ENCODE peak calls at places on chromosomes 2 and 18, in nine cellular contexts. One of them, this sample, is unnamed.

GRCh38 chr2:127448526-127448925 is 30.3 kb downstream of the PROC start:
- DNase-seq in uterus: no peak
- DNase-seq in colonic mucosa: no peak
- DNase-seq in heart left ventricle: no peak
- DNase-seq in tibial nerve: no peak
- DNase-seq in H9: no peak
- DNase-seq in CD8-positive, alpha-beta T cell: no peak
- DNase-seq in body of pancreas: no peak
- DNase-seq in neural progenitor cell: no peak
- DNase-seq in this sample: no peak

GRCh38 chr2:86675611-86676015 is 44.5 kb upstream of the RMND5A start:
- DNase-seq in colonic mucosa: peak; percentile 31
- DNase-seq in CD8-positive, alpha-beta T cell: no peak
- DNase-seq in heart left ventricle: no peak
- DNase-seq in H9: peak; percentile 32
- DNase-seq in uterus: peak; percentile 19
- DNase-seq in tibial nerve: no peak
- DNase-seq in body of pancreas: peak; percentile 72
- DNase-seq in neural progenitor cell: no peak
- DNase-seq in this sample: no peak

GRCh38 chr2:218582085-218582484 is 13.4 kb downstream of the CNOT9 start:
- DNase-seq in heart left ventricle: no peak
- DNase-seq in H9: no peak
- DNase-seq in uterus: no peak
- DNase-seq in colonic mucosa: no peak
- DNase-seq in body of pancreas: no peak
- DNase-seq in tibial nerve: no peak
- DNase-seq in CD8-positive, alpha-beta T cell: no peak
- DNase-seq in neural progenitor cell: no peak
- DNase-seq in this sample: no peak

GRCh38 chr2:23803965-23804542 is 122.9 kb downstream of the ATAD2B start:
- DNase-seq in uterus: peak; percentile 45
- DNase-seq in body of pancreas: peak; percentile 27
- DNase-seq in tibial nerve: no peak
- DNase-seq in colonic mucosa: no peak
- DNase-seq in CD8-positive, alpha-beta T cell: no peak
- DNase-seq in H9: peak; percentile 41
- DNase-seq in neural progenitor cell: peak; percentile 37
- DNase-seq in heart left ventricle: peak; percentile 49
- DNase-seq in this sample: no peak

GRCh38 chr2:215726070-215726469 is 287.3 kb downstream of the MREG start:
- DNase-seq in colonic mucosa: no peak
- DNase-seq in CD8-positive, alpha-beta T cell: no peak
- DNase-seq in neural progenitor cell: no peak
- DNase-seq in heart left ventricle: no peak
- DNase-seq in body of pancreas: no peak
- DNase-seq in uterus: no peak
- DNase-seq in tibial nerve: no peak
- DNase-seq in H9: no peak
- DNase-seq in this sample: no peak

GRCh38 chr2:228268756-228269155 is 87.3 kb upstream of the SPHKAP start:
- DNase-seq in neural progenitor cell: no peak
- DNase-seq in H9: no peak
- DNase-seq in colonic mucosa: no peak
- DNase-seq in uterus: no peak
- DNase-seq in CD8-positive, alpha-beta T cell: no peak
- DNase-seq in tibial nerve: no peak
- DNase-seq in heart left ventricle: no peak
- DNase-seq in body of pancreas: no peak
- DNase-seq in this sample: no peak

GRCh38 chr2:56123538-56123937 is 60.3 kb upstream of the CCDC85A start:
- DNase-seq in colonic mucosa: no peak
- DNase-seq in uterus: no peak
- DNase-seq in tibial nerve: no peak
- DNase-seq in neural progenitor cell: no peak
- DNase-seq in CD8-positive, alpha-beta T cell: no peak
- DNase-seq in H9: no peak
- DNase-seq in body of pancreas: no peak
- DNase-seq in heart left ventricle: no peak
- DNase-seq in this sample: no peak

GRCh38 chr18:12420831-12421421 is 13.2 kb downstream of the PRELID3A start:
- DNase-seq in CD8-positive, alpha-beta T cell: no peak
- DNase-seq in H9: peak; percentile 73
- DNase-seq in uterus: no peak
- DNase-seq in colonic mucosa: no peak
- DNase-seq in body of pancreas: no peak
- DNase-seq in neural progenitor cell: peak; percentile 90
- DNase-seq in heart left ventricle: no peak
- DNase-seq in tibial nerve: no peak
- DNase-seq in this sample: no peak

GRCh38 chr18:6666286-6666685 is 63.2 kb upstream of the ARHGAP28 start:
- DNase-seq in neural progenitor cell: no peak
- DNase-seq in heart left ventricle: no peak
- DNase-seq in H9: no peak
- DNase-seq in CD8-positive, alpha-beta T cell: no peak
- DNase-seq in uterus: no peak
- DNase-seq in tibial nerve: no peak
- DNase-seq in colonic mucosa: no peak
- DNase-seq in body of pancreas: no peak
- DNase-seq in this sample: no peak

GRCh38 chr2:44956841-44957240 is 15.3 kb downstream of the SIX3 start:
- DNase-seq in body of pancreas: no peak
- DNase-seq in colonic mucosa: no peak
- DNase-seq in heart left ventricle: no peak
- DNase-seq in CD8-positive, alpha-beta T cell: no peak
- DNase-seq in tibial nerve: no peak
- DNase-seq in neural progenitor cell: no peak
- DNase-seq in uterus: no peak
- DNase-seq in H9: no peak
- DNase-seq in this sample: no peak

GRCh38 chr2:180753809-180754761 is 226.3 kb upstream of the UBE2E3 start:
- DNase-seq in CD8-positive, alpha-beta T cell: no peak
- DNase-seq in heart left ventricle: no peak
- DNase-seq in neural progenitor cell: no peak
- DNase-seq in H9: no peak
- DNase-seq in uterus: no peak
- DNase-seq in colonic mucosa: no peak
- DNase-seq in body of pancreas: no peak
- DNase-seq in tibial nerve: no peak
- DNase-seq in this sample: no peak

DNA sequence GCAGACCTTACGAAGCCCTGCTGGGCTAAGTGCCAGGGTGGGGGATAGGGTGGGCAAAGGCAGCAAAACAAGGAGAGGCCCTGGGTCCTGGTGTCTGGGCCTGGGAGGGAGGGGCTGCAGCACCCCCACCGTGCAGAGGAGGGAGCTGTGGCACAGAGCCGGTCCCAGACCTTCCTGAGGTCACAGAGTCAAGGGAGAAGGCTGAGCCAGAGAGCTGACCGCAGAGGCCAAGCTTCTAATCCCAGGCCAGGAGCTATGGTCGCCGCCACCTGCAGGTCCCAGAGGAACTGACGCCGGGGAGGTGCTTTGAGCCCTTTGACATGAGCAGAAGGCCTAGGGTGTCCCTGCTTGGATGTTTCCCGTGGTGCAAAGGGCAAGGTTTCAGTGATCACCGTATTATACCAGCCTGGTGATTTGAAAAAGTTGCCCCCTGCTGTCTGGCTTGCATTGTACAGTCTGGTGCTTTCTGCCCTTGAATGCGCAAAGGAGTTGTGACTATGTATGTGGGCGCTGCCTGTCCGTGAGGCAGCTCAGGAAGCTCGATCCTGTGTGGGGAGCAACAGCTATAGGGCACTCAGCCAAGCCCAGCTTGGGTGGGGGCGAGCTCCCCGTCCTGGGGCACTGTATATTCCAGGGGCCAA is 44.3 kb downstream of the EDAR start:
- DNase-seq in CD8-positive, alpha-beta T cell: no peak
- DNase-seq in colonic mucosa: no peak
- DNase-seq in H9: peak; percentile 77
- DNase-seq in neural progenitor cell: no peak
- DNase-seq in body of pancreas: no peak
- DNase-seq in heart left ventricle: no peak
- DNase-seq in tibial nerve: no peak
- DNase-seq in uterus: no peak
- DNase-seq in this sample: no peak
- H3K27ac ChIP-seq in CD8-positive, alpha-beta T cell: no peak overlapping the region
- H3K27ac ChIP-seq in colonic mucosa: no peak overlapping the region
- H3K27ac ChIP-seq in H9: no peak overlapping the region
- H3K27ac ChIP-seq in neural progenitor cell: no peak overlapping the region
- H3K27ac ChIP-seq in body of pancreas: no peak overlapping the region
- H3K27ac ChIP-seq in heart left ventricle: no peak overlapping the region
- H3K27ac ChIP-seq in tibial nerve: no peak overlapping the region
- H3K27ac ChIP-seq in uterus: no peak overlapping the region
- H3K27ac ChIP-seq in this sample: no peak overlapping the region

DNA sequence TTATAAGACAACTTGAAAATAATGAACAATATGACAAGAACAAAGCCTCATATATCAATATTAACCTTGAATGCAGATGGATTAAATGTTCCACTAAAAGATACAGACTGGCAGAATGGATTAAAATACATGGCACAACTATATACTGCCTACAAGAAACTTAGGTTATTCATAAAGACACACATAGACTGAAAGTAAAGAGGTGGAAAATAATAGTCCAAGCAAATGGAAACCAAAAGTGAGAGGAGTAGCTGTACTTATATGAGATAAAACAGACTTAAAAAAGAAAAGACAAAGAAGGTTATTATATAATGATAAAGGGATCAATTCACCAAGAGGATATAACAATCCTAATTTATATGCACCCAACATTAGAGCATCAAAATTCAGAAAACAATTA is 18.2 kb downstream of the LMAN1 start:
- DNase-seq in CD8-positive, alpha-beta T cell: no peak
- DNase-seq in uterus: no peak
- DNase-seq in heart left ventricle: no peak
- DNase-seq in H9: no peak
- DNase-seq in body of pancreas: no peak
- DNase-seq in tibial nerve: no peak
- DNase-seq in neural progenitor cell: no peak
- DNase-seq in colonic mucosa: no peak
- DNase-seq in this sample: no peak
- H3K4me1 ChIP-seq in CD8-positive, alpha-beta T cell: no peaks in the 10 kb centered on the region
- H3K4me1 ChIP-seq in uterus: no peaks in the 10 kb centered on the region
- H3K4me1 ChIP-seq in heart left ventricle: no peaks in the 10 kb centered on the region
- H3K4me1 ChIP-seq in H9: no peaks in the 10 kb centered on the region
- H3K4me1 ChIP-seq in body of pancreas: peaks cover 11% of the 10 kb centered on the region
- H3K4me1 ChIP-seq in tibial nerve: no peaks in the 10 kb centered on the region
- H3K4me1 ChIP-seq in neural progenitor cell: no peaks in the 10 kb centered on the region
- H3K4me1 ChIP-seq in colonic mucosa: no peaks in the 10 kb centered on the region
- H3K4me1 ChIP-seq in this sample: no peaks in the 10 kb centered on the region

DNA sequence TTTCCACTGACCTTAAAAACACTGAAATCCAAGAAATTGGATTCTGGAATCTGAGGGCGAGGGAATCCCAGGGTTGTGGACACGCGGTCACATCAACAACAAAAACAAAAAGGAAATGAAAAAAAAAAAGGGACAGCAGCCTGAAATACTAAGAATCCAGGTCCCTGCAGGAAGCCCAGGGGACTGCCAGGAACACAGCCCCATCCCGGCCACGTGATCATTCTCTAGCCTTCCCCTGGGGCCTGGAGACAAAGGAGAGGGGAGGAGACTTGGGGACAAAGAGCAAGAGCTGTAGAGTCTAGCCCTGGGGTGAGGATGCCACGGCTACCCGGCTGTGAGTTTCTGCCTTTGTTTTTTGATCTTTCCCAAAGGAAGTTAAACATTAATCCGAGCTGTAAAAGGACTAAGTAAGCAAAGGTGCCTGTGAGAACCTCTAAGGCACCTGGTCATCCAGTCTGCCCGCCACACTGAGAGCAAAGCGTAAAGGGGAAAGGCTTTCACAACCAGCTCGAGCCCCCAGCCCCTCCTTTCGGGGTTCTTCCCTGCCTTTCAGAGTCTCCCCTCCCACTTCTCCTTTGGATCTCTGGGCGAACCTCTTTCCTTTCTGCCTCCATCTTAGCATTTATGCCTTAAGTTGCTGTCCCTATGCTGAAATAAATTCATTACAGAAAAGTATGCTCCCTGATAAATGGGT is 57.9 kb upstream of the MSH2 start:
- DNase-seq in uterus: peak; percentile 65
- DNase-seq in colonic mucosa: peak; percentile 95
- DNase-seq in heart left ventricle: peak; percentile 80
- DNase-seq in CD8-positive, alpha-beta T cell: no peak
- DNase-seq in tibial nerve: peak; percentile 17
- DNase-seq in neural progenitor cell: peak; percentile 97
- DNase-seq in H9: peak; percentile 99
- DNase-seq in body of pancreas: peak; percentile 91
- DNase-seq in this sample: peak; percentile 65
- H3K27ac ChIP-seq in uterus: peak overlapping the region; percentile 63
- H3K27ac ChIP-seq in colonic mucosa: peak overlapping the region; percentile 91
- H3K27ac ChIP-seq in heart left ventricle: peak overlapping the region; percentile 70
- H3K27ac ChIP-seq in CD8-positive, alpha-beta T cell: no peak overlapping the region
- H3K27ac ChIP-seq in tibial nerve: peak overlapping the region; percentile 31
- H3K27ac ChIP-seq in neural progenitor cell: peak overlapping the region; percentile 97
- H3K27ac ChIP-seq in H9: peak overlapping the region; percentile 100
- H3K27ac ChIP-seq in body of pancreas: peak overlapping the region; percentile 83
- H3K27ac ChIP-seq in this sample: no peak overlapping the region

DNA sequence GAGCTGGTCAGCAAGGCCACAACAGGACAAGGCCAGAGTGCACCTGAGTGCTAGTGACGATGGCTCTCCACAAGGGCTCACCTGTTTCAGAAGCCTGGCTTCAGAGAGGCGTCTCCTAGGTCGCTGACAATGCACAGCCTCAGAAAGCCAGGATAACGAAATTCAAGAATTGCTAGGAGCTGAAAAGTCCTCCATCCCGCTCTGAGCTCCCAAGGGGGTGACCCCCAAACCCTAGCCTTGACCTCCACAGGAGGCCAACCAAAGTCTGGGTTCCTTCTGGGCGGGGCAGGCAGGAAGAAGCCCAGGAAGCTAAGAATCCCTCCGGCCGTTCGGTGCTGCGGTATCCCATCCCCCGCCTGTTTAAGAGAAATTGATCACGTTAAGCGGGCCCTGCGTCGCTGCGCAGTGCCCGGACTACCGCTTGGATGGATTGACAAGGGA is 2.5 kb upstream of the OSR1 start:
- DNase-seq in heart left ventricle: no peak
- DNase-seq in H9: no peak
- DNase-seq in tibial nerve: no peak
- DNase-seq in colonic mucosa: no peak
- DNase-seq in body of pancreas: no peak
- DNase-seq in neural progenitor cell: peak; percentile 62
- DNase-seq in uterus: no peak
- DNase-seq in CD8-positive, alpha-beta T cell: no peak
- DNase-seq in this sample: no peak
- H3K4me1 ChIP-seq in heart left ventricle: peaks cover 4% of the 10 kb centered on the region
- H3K4me1 ChIP-seq in H9: no peaks in the 10 kb centered on the region
- H3K4me1 ChIP-seq in tibial nerve: peaks cover 55% of the 10 kb centered on the region
- H3K4me1 ChIP-seq in colonic mucosa: no peaks in the 10 kb centered on the region
- H3K4me1 ChIP-seq in body of pancreas: peaks cover 43% of the 10 kb centered on the region
- H3K4me1 ChIP-seq in neural progenitor cell: peaks cover 35% of the 10 kb centered on the region
- H3K4me1 ChIP-seq in uterus: no peaks in the 10 kb centered on the region
- H3K4me1 ChIP-seq in CD8-positive, alpha-beta T cell: peaks cover 56% of the 10 kb centered on the region
- H3K4me1 ChIP-seq in this sample: no peaks in the 10 kb centered on the region

DNA sequence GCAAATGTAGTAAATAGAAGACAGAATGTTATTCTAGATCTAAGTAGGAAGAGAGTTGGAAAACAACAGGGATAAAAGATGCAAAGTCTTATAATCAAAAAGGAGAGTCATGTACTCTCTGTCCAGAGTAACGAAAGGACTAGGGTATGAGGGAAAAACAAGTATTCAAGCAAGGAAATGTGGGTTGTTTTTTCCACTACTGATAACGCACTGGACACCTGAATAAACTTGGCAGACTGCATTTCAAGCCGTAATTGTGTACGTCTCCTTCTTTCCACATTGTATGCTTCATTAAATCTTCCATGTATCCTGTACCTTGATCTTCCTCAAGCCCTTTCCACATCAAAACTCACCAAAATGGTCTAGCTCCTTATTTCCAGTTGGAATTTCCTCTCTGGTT is 420.6 kb downstream of the ZEB2 start:
- DNase-seq in CD8-positive, alpha-beta T cell: no peak
- DNase-seq in colonic mucosa: no peak
- DNase-seq in body of pancreas: no peak
- DNase-seq in uterus: no peak
- DNase-seq in H9: no peak
- DNase-seq in neural progenitor cell: no peak
- DNase-seq in heart left ventricle: no peak
- DNase-seq in tibial nerve: no peak
- DNase-seq in this sample: no peak
- H3K27ac ChIP-seq in CD8-positive, alpha-beta T cell: no peak overlapping the region
- H3K27ac ChIP-seq in colonic mucosa: no peak overlapping the region
- H3K27ac ChIP-seq in body of pancreas: no peak overlapping the region
- H3K27ac ChIP-seq in uterus: no peak overlapping the region
- H3K27ac ChIP-seq in H9: no peak overlapping the region
- H3K27ac ChIP-seq in neural progenitor cell: no peak overlapping the region
- H3K27ac ChIP-seq in heart left ventricle: no peak overlapping the region
- H3K27ac ChIP-seq in tibial nerve: no peak overlapping the region
- H3K27ac ChIP-seq in this sample: no peak overlapping the region